ENCODE peak calls at places on chromosomes 12 and 14, in seven cellular contexts. U, O, W, V, P, F and N are unnamed samples.

GRCh38 chr14:64704743-64705405 is 650 bp downstream of the PLEKHG3 start:
- DNase-seq in W (no peak), O (peak; percentile 87), U (no peak), P (no peak), F (peak; percentile 52), V (no peak), N (no peak)

GRCh38 chr14:51079085-51079484 is 15.8 kb downstream of the TRIM9 start:
- DNase-seq in V (peak; percentile 10), F (no peak), O (no peak), U (no peak), P (no peak), W (no peak), N (no peak)

GRCh38 chr14:92698393-92698792 is 50.0 kb downstream of the LGMN start:
- DNase-seq in W (no peak), F (no peak), O (no peak), U (no peak), V (no peak), P (no peak), N (no peak)

GRCh38 chr12:4278582-4278939 is 5.0 kb downstream of the CCND2 start:
- DNase-seq in P (no peak), F (peak; percentile 25), V (no peak), U (peak; percentile 59), W (no peak), O (no peak), N (no peak)

GRCh38 chr12:123767613-123768012 is 5.5 kb downstream of the DNAH10 start:
- DNase-seq in W (no peak), O (no peak), F (no peak), P (no peak), V (no peak), U (no peak), N (no peak)

GRCh38 chr12:63948211-63948610 is 103.7 kb downstream of the SRGAP1 start:
- DNase-seq in U (no peak), F (no peak), P (no peak), W (no peak), V (no peak), O (no peak), N (no peak)

GRCh38 chr12:94952325-94952724 is 51.2 kb downstream of the NDUFA12 start:
- DNase-seq in F (no peak), W (no peak), P (no peak), U (no peak), V (no peak), O (no peak), N (no peak)

GRCh38 chr12:109707470-109707821 is 6.2 kb upstream of the FAM222A start:
- DNase-seq in F (no peak), O (no peak), P (no peak), V (no peak), W (no peak), U (no peak), N (no peak)

GRCh38 chr12:24045816-24046257 is 96.4 kb upstream of the SOX5 start:
- DNase-seq in U (no peak), W (no peak), O (no peak), V (no peak), F (no peak), P (no peak), N (no peak)